ENCODE peak calls at places on chromosomes 16 and 17, in four cellular contexts. I is fibroblast of the aortic adventitia, A is dorsolateral prefrontal cortex, L is HTR-8/SVneo. W is an unnamed sample.

GRCh38 chr17:40671282-40671681 is 6.3 kb upstream of the KRT222 start:
- DNase-seq in I (no peak), A (no peak), L (no peak), W (no peak)

GRCh38 chr16:47523342-47524006 is 62.3 kb downstream of the PHKB start:
- DNase-seq in L (no peak), I (no peak), A (no peak), W (no peak)

GRCh38 chr16:81511371-81511770 is 66.8 kb downstream of the CMIP start:
- DNase-seq in A (no peak), I (peak), L (no peak), W (no peak)

GRCh38 chr17:15000661-15001060 is 264.5 kb downstream of the PMP22 start:
- DNase-seq in I (no peak), A (no peak), L (no peak), W (no peak)

GRCh38 chr16:86580063-86580797 is 1.9 kb downstream of the FOXL1 start:
- DNase-seq in A (no peak), L (no peak), I (no peak), W (no peak)

GRCh38 chr16:90035902-90036301 is 16.6 kb upstream of the DBNDD1 start:
- DNase-seq in A (no peak), I (no peak), L (no peak), W (no peak)

GRCh38 chr16:16036359-16036792 is 87.0 kb downstream of the ABCC1 start:
- DNase-seq in L (no peak), I (no peak), A (no peak), W (peak)

GRCh38 chr17:32471652-32472051 is 15.1 kb upstream of the CDK5R1 start:
- DNase-seq in A (no peak), I (no peak), L (no peak), W (no peak)

W was measured in upper lobe of right lung.